ENCODE peak calls at places on chromosomes 16 and 17, in ten cellular contexts. R is AG04449, I is GM06990, W is HFFc6, L is heart left ventricle, V is progenitor cell of endocrine pancreas, J is upper lobe of left lung, H is thoracic aorta, A is glutamatergic neuron, K is WTC11. C is an unnamed sample.

GRCh38 chr17:50022463-50023130 is 27.6 kb upstream of the DLX3 start:
- DNase-seq in R (no peak), I (no peak), W (peak; percentile 42), L (no peak), V (no peak), J (no peak), H (no peak), A (no peak), K (no peak), C (no peak)

GRCh38 chr16:12271006-12271405 is 294.5 kb downstream of the SNX29 start:
- DNase-seq in R (no peak), I (no peak), W (peak; percentile 2), L (no peak), V (no peak), J (no peak), H (no peak), A (peak; percentile 34), K (peak; percentile 62), C (no peak)

GRCh38 chr17:73872816-73873215 is 228.6 kb upstream of the SDK2 start:
- DNase-seq in R (no peak), I (no peak), W (no peak), L (no peak), V (no peak), J (no peak), H (no peak), A (peak; percentile 42), K (no peak), C (no peak)

GRCh38 chr16:49021136-49021535 is 260.5 kb downstream of the CBLN1 start:
- DNase-seq in R (peak; percentile 24), I (no peak), W (peak; percentile 3), L (no peak), V (no peak), J (no peak), H (no peak), A (no peak), K (no peak), C (no peak)

GRCh38 chr17:418421-418751 is 65.8 kb upstream of the RPH3AL start:
- DNase-seq in R (no peak), I (no peak), W (no peak), L (no peak), V (no peak), J (no peak), H (no peak), A (no peak), K (no peak), C (no peak)

GRCh38 chr16:59971264-59971663 is 1237.1 kb upstream of the GOT2 start:
- DNase-seq in R (no peak), I (no peak), W (no peak), L (no peak), V (no peak), J (no peak), H (no peak), A (no peak), K (no peak), C (no peak)

GRCh38 chr16:67009158-67009557 is 19.8 kb upstream of the CBFB start:
- DNase-seq in R (no peak), I (no peak), W (no peak), L (no peak), V (no peak), J (no peak), H (no peak), A (no peak), K (no peak), C (no peak)

GRCh38 chr17:66675991-66676371 is 158.9 kb upstream of the CACNG5 start:
- DNase-seq in R (no peak), I (no peak), W (no peak), L (no peak), V (no peak), J (no peak), H (no peak), A (no peak), K (no peak), C (no peak)

GRCh38 chr16:25007284-25007984 is 7.7 kb downstream of the ARHGAP17 start:
- DNase-seq in R (no peak), I (no peak), W (peak; percentile 62), L (no peak), V (no peak), J (no peak), H (no peak), A (no peak), K (no peak), C (no peak)

GRCh38 chr17:38719284-38719942 is 10.7 kb upstream of the CISD3 start:
- DNase-seq in R (no peak), I (no peak), W (no peak), L (no peak), V (no peak), J (no peak), H (no peak), A (no peak), K (peak; percentile 52), C (no peak)

GRCh38 chr16:73215482-73216377 is 167.8 kb upstream of the ZFHX3 start:
- DNase-seq in R (no peak), I (no peak), W (peak; percentile 77), L (no peak), V (no peak), J (no peak), H (no peak), A (no peak), K (no peak), C (no peak)

GRCh38 chr17:68534714-68535113 is 22.5 kb downstream of the PRKAR1A start:
- DNase-seq in R (no peak), I (no peak), W (no peak), L (no peak), V (no peak), J (no peak), H (no peak), A (no peak), K (no peak), C (no peak)

GRCh38 chr17:68531252-68531651 is 19.0 kb downstream of the PRKAR1A start:
- DNase-seq in R (no peak), I (no peak), W (no peak), L (no peak), V (no peak), J (no peak), H (no peak), A (no peak), K (no peak), C (no peak)

GRCh38 chr17:68532826-68533225 is 20.6 kb downstream of the PRKAR1A start:
- DNase-seq in R (no peak), I (no peak), W (no peak), L (no peak), V (no peak), J (no peak), H (no peak), A (no peak), K (no peak), C (no peak)

GRCh38 chr17:68535903-68536302 is 23.7 kb downstream of the PRKAR1A start:
- DNase-seq in R (no peak), I (no peak), W (no peak), L (no peak), V (no peak), J (no peak), H (no peak), A (no peak), K (no peak), C (no peak)

DNA sequence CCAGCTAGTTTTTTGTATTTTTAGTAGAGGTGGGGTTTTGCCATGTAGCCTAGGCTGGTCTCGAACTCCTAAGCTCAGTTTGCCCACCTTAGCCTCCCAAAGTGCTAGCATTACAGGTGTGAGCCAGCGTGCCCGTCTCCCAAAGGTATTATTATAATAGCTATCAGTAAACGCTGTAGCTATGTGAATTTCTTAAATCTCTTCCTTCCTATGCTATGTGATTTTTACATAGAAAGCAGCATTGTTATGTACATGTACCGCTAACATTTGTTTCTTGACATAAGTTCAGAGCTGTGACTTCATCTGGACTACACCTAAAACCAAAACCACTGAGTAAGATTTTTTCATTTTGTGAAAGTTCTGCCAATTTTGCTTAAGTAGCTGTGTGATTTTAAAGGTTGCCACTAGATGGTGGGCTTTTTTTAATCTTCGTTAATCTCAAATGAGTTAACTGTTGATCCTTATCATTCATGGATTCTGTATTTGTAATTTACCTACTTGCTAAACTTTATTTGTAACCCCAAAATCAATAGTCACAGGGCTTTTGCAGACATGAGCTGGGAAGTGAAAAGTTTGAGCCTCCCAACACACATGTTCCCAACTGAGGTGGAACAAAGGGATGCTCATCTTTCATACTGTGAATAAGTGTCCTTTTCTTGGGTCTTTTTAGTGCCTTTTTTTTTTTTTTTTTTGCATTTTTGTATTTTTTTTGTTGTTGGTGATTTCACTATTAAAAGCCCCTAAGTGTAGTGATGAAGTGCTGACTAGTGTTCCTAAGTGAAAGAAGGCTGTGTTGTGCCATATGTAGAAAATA is 21.9 kb downstream of the PRKAR1A start:
- DNase-seq in R (no peak), I (no peak), W (peak; percentile 15), L (no peak), V (no peak), J (no peak), H (no peak), A (no peak), K (no peak), C (no peak)
- TF ChIP-seq CTCF in R (peak; percentile 9), I (peak; percentile 27), W (peak; percentile 77), L (peak; percentile 15), V (peak; percentile 55), J (peak; percentile 32), H (peak; percentile 50), A (peak; percentile 53), K (no peak), C (peak; percentile 68)

GRCh38 chr16:2816751-2817495 is at the start of gene PRSS21:
- DNase-seq in R (no peak), I (peak; percentile 75), W (no peak), L (no peak), V (no peak), J (peak; percentile 87), H (no peak), A (no peak), K (peak; percentile 67), C (no peak)
- TF ChIP-seq CTCF in R (no peak), I (no peak), W (peak; percentile 43), L (no peak), V (no peak), J (no peak), H (no peak), A (no peak), K (peak; percentile 68), C (peak; percentile 39)

DNA sequence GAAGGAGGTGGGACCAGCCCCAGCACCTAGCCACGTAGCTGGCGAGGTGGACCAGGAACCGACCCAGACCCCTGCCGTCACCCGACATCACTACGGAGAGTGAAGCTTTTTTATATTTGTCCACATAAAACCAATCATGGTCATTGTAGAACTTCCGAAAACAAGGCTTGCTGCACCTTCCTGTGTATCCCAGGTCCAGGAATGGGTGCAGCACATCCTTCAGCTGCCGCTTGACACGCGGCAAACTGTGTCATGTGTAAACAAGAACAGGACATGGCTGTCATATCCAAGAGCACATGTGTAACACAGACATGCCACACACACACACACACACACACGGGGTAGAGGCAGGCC is 1.4 kb downstream of the HBQ1 start:
- DNase-seq in R (no peak), I (no peak), W (no peak), L (no peak), V (no peak), J (no peak), H (no peak), A (no peak), K (no peak), C (no peak)
- TF ChIP-seq CTCF in R (no peak), I (no peak), W (no peak), L (no peak), V (no peak), J (no peak), H (no peak), A (peak; percentile 18), K (no peak), C (peak; percentile 64)

GRCh38 chr17:15262291-15263205 is 2.6 kb downstream of the PMP22 start:
- DNase-seq in R (no peak), I (peak; percentile 10), W (peak; percentile 84), L (peak; percentile 90), V (peak; percentile 17), J (peak; percentile 93), H (peak; percentile 68), A (peak; percentile 59), K (peak; percentile 57), C (peak; percentile 55)
- TF ChIP-seq CTCF in R (peak; percentile 12), I (no peak), W (peak; percentile 49), L (peak; percentile 14), V (no peak), J (no peak), H (no peak), A (no peak), K (no peak), C (no peak)

GRCh38 chr16:89525146-89525913 is 17.1 kb downstream of the SPG7 start:
- DNase-seq in R (no peak), I (no peak), W (no peak), L (peak; percentile 49), V (no peak), J (no peak), H (no peak), A (no peak), K (no peak), C (no peak)
- TF ChIP-seq CTCF in R (no peak), I (peak; percentile 49), W (no peak), L (no peak), V (no peak), J (no peak), H (no peak), A (no peak), K (no peak), C (no peak)